ENCODE peak calls at places on chromosomes 13 and 19, in eight cellular contexts. F is tibial nerve, C is breast epithelium, T is neural progenitor cell, M is H9, J is GM20000, S is neural crest cell, K is choroid plexus epithelial cell. E is an unnamed sample.

GRCh38 chr19:18231775-18232174 is 5.5 kb upstream of the PDE4C start:
- DNase-seq in F (no peak), C (no peak), T (no peak), M (no peak), J (no peak), S (no peak), K (no peak), E (no peak)

GRCh38 chr19:4086336-4086953 is 19.7 kb upstream of the ZBTB7A start:
- DNase-seq in F (no peak), C (no peak), T (no peak), M (no peak), J (no peak), S (no peak), K (no peak), E (no peak)

GRCh38 chr13:31749929-31750328 is 10.6 kb downstream of the RXFP2 start:
- DNase-seq in F (no peak), C (no peak), T (no peak), M (no peak), J (no peak), S (no peak), K (peak), E (no peak)

GRCh38 chr13:111492341-111492945 is 172.0 kb downstream of the TEX29 start:
- DNase-seq in F (no peak), C (no peak), T (no peak), M (no peak), J (no peak), S (no peak), K (no peak), E (no peak)

GRCh38 chr13:42905542-42905941 is 86.5 kb downstream of the EPSTI1 start:
- DNase-seq in F (no peak), C (no peak), T (no peak), M (no peak), J (no peak), S (no peak), K (no peak), E (no peak)

GRCh38 chr13:93248627-93249047 is 22.0 kb downstream of the GPC6 start:
- DNase-seq in F (no peak), C (no peak), T (peak), M (peak), J (no peak), S (peak), K (peak), E (peak)

GRCh38 chr19:17405250-17406038 is at the start of gene BST2:
- DNase-seq in F (peak), C (peak), T (peak), M (peak), J (peak), S (no peak), K (peak), E (no peak)

GRCh38 chr19:2477732-2478191 is 1.8 kb downstream of the GADD45B start:
- DNase-seq in F (no peak), C (no peak), T (no peak), M (no peak), J (peak), S (no peak), K (peak), E (no peak)

GRCh38 chr19:20167020-20167644 is at the start of gene ZNF486:
- DNase-seq in F (peak), C (peak), T (peak), M (peak), J (peak), S (peak), K (peak), E (peak)

GRCh38 chr13:44140146-44140545 is 233.5 kb upstream of the SERP2 start:
- DNase-seq in F (no peak), C (no peak), T (peak), M (peak), J (no peak), S (no peak), K (no peak), E (no peak)

GRCh38 chr13:38685974-38686571 is 804 bp upstream of the FREM2 start:
- DNase-seq in F (no peak), C (no peak), T (peak), M (peak), J (no peak), S (no peak), K (peak), E (peak)

GRCh38 chr13:110245421-110245899 is 61.5 kb downstream of the COL4A1 start:
- DNase-seq in F (no peak), C (no peak), T (no peak), M (no peak), J (no peak), S (no peak), K (no peak), E (no peak)

GRCh38 chr13:73210218-73210883 is 151.5 kb downstream of the KLF5 start:
- DNase-seq in F (no peak), C (no peak), T (peak), M (no peak), J (no peak), S (no peak), K (no peak), E (no peak)

GRCh38 chr13:113906566-113906965 is 42.7 kb upstream of the GAS6 start:
- DNase-seq in F (no peak), C (peak), T (no peak), M (no peak), J (no peak), S (no peak), K (no peak), E (no peak)

GRCh38 chr13:21060063-21060826 is 1.1 kb downstream of the LATS2 start:
- DNase-seq in F (no peak), C (no peak), T (peak), M (no peak), J (peak), S (peak), K (peak), E (peak)

GRCh38 chr13:110915874-110916670 is 1.2 kb upstream of the ANKRD10 start:
- DNase-seq in F (no peak), C (no peak), T (no peak), M (no peak), J (no peak), S (no peak), K (peak), E (no peak)

GRCh38 chr19:11296264-11296663 is 304 bp downstream of the TSPAN16 start:
- DNase-seq in F (no peak), C (peak), T (no peak), M (no peak), J (no peak), S (no peak), K (no peak), E (no peak)

GRCh38 chr13:101150998-101151397 is 265.3 kb downstream of the NALCN start:
- DNase-seq in F (no peak), C (no peak), T (peak), M (no peak), J (no peak), S (no peak), K (peak), E (no peak)

GRCh38 chr13:94143624-94144350 is 335.7 kb downstream of the DCT start:
- DNase-seq in F (no peak), C (no peak), T (no peak), M (peak), J (no peak), S (no peak), K (no peak), E (no peak)

GRCh38 chr19:11848200-11848593 is 329 bp upstream of the ZNF439 start:
- DNase-seq in F (no peak), C (no peak), T (no peak), M (no peak), J (no peak), S (no peak), K (no peak), E (no peak)

GRCh38 chr19:31535691-31536460 is 186.6 kb upstream of the TSHZ3 start:
- DNase-seq in F (no peak), C (no peak), T (no peak), M (no peak), J (no peak), S (no peak), K (no peak), E (no peak)

GRCh38 chr13:27967203-27967735 is 1.8 kb downstream of the CDX2 start:
- DNase-seq in F (no peak), C (no peak), T (no peak), M (no peak), J (peak), S (no peak), K (no peak), E (no peak)

GRCh38 chr19:31548941-31549340 is 199.7 kb upstream of the TSHZ3 start:
- DNase-seq in F (no peak), C (no peak), T (peak), M (peak), J (no peak), S (no peak), K (peak), E (peak)

GRCh38 chr13:31394491-31394890 is 194.7 kb downstream of the B3GLCT start:
- DNase-seq in F (no peak), C (no peak), T (no peak), M (no peak), J (no peak), S (no peak), K (peak), E (no peak)

GRCh38 chr19:49746206-49746958 is 16.7 kb downstream of the TSKS start:
- DNase-seq in F (no peak), C (peak), T (peak), M (peak), J (peak), S (peak), K (peak), E (peak)

GRCh38 chr19:53915000-53915399 is 5.9 kb downstream of the CACNG7 start:
- DNase-seq in F (no peak), C (no peak), T (peak), M (peak), J (no peak), S (no peak), K (no peak), E (peak)

GRCh38 chr19:33673996-33674395 is 52.2 kb downstream of the CHST8 start:
- DNase-seq in F (no peak), C (no peak), T (no peak), M (no peak), J (no peak), S (no peak), K (no peak), E (no peak)

GRCh38 chr19:14030997-14031718 is 404 bp upstream of the IL27RA start:
- DNase-seq in F (no peak), C (no peak), T (no peak), M (no peak), J (peak), S (no peak), K (no peak), E (no peak)

GRCh38 chr13:21243843-21244184 is 67.4 kb downstream of the MRPL57 start:
- DNase-seq in F (no peak), C (no peak), T (no peak), M (no peak), J (no peak), S (no peak), K (no peak), E (no peak)

GRCh38 chr13:108428691-108429090 is 159.2 kb downstream of the TNFSF13B start:
- DNase-seq in F (no peak), C (no peak), T (no peak), M (no peak), J (no peak), S (no peak), K (no peak), E (no peak)

GRCh38 chr13:39815345-39816111 is 160.1 kb downstream of the COG6 start:
- DNase-seq in F (no peak), C (no peak), T (no peak), M (no peak), J (no peak), S (no peak), K (peak), E (no peak)
- TF ChIP-seq CTCF in F (no peak), C (no peak), T (no peak), M (no peak), J (no peak), S (no peak), K (peak), E (no peak)

DNA sequence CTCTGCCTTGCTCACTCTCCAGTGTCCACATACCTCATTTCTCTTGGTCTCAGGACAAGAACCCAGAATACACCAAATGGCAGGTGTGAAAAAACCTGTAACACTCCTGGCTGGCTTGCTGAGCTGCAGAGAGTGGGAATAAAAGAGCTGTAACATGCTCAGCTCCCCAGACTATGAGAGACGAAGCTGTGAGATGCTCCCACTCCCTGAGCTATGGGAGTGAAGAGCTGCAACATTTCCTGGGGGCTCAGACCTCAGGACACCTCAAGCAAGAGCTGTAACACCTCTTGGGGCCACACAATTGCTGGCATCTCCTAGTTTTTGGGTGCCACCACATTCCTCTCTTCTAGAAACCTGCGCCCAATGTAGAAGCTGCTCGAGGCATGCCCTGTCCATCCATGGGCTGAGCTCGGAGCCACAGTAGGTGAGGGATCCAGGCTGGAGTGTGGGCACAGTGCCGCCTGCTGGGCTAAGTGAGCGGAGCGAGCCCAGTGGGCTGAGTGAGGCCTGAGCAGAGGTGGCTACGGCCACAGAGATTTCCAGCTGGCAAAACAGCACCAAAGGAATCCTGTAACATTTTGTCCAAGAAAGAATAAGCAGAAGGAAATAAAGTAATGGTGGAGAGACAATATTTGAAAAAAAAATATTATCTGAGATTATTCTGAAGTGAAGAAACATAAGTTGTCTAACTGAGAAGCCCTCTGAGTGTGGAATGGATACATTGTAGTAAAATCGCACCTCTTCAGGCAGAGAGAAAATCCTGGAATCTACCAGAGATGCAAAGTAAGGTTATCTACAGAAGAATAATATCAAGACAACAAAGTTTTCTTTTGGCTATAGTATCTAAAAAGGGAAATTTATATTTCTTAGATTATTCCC is 186.2 kb upstream of the PCDH9 start:
- DNase-seq in F (no peak), C (no peak), T (peak), M (peak), J (no peak), S (peak), K (peak), E (peak)
- TF ChIP-seq CTCF in F (no peak), C (no peak), T (peak), M (peak), J (peak), S (peak), K (peak), E (peak)

DNA sequence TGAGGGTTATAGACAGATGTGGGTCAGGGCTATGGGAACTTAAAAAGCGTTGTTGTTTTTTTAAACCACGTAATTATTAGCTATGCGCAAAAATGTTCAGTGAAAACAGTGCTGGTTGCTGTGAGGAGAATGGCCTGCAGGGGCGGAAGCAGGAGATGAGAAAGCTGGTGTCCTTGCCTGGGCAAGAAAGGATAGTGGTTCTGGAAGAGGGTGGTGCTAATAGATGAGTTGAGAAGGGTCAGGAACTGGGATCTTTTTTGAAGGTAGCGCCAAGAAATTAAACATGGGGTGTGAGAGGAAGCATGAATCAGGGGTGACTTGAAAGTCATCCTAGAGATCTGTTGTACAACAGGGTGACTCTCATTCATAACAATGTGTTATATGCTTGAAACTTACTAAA is 4.8 kb upstream of the SMG9 start:
- DNase-seq in F (no peak), C (peak), T (no peak), M (no peak), J (no peak), S (no peak), K (peak), E (no peak)
- TF ChIP-seq CTCF in F (no peak), C (peak), T (peak), M (peak), J (no peak), S (peak), K (peak), E (no peak)

GRCh38 chr19:46748325-46749109 is 2.3 kb upstream of the STRN4 start:
- DNase-seq in F (peak), C (no peak), T (peak), M (peak), J (peak), S (peak), K (peak), E (peak)
- TF ChIP-seq CTCF in F (peak), C (peak), T (peak), M (peak), J (peak), S (peak), K (peak), E (peak)

DNA sequence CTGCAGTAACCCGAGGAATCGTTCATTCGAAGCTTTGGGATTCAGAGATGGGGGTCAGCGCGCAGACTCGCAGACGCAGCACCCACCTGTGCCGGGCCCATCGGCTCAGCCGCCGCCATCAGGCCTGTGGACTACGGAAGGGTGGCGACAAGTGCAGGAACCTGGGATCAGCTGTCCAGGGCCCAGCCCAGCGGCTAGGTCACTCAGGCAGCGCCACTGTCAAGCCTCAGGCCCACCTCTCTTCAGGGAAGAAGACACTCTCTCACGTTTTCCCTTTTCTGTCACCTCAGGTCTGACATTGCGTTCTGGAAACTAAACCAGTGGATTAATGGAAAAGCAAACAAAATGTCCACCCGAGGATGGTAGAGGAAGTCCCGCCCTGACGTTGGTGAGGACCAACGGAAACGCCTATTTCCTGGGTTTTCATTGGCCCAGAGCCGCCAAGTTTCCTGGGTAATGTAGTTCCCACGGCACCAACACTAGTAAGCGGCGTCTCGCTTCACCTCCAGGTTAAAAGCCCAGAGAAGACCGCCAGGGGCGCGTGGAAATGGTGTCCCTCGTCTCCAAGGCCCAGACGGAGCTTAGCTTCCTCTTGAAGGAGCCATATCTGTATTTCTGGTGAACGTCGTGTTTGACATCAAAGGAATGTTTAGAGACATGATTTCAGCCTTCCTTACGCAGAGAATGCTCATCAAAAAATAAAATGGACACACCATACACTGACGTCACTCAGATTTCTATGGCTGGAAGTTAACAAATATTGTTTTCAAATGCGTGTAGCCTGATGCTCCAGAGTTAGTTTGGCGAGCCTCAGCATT is at the start of gene ZNF772:
- DNase-seq in F (peak), C (peak), T (peak), M (peak), J (peak), S (peak), K (peak), E (peak)
- TF ChIP-seq CTCF in F (peak), C (no peak), T (peak), M (peak), J (peak), S (peak), K (peak), E (peak)

GRCh38 chr13:98039261-98039660 is 85.8 kb downstream of the IPO5 start:
- DNase-seq in F (no peak), C (no peak), T (no peak), M (no peak), J (no peak), S (no peak), K (no peak), E (no peak)

GRCh38 chr13:98032168-98032567 is 78.7 kb downstream of the IPO5 start:
- DNase-seq in F (no peak), C (no peak), T (peak), M (no peak), J (no peak), S (no peak), K (no peak), E (no peak)

GRCh38 chr13:98035373-98035772 is 81.9 kb downstream of the IPO5 start:
- DNase-seq in F (no peak), C (no peak), T (no peak), M (no peak), J (no peak), S (no peak), K (no peak), E (no peak)

GRCh38 chr13:98033277-98034247 is 80.1 kb downstream of the IPO5 start:
- DNase-seq in F (no peak), C (no peak), T (peak), M (no peak), J (no peak), S (peak), K (peak), E (peak)
- TF ChIP-seq CTCF in F (no peak), C (no peak), T (peak), M (peak), J (no peak), S (peak), K (peak), E (peak)

DNA sequence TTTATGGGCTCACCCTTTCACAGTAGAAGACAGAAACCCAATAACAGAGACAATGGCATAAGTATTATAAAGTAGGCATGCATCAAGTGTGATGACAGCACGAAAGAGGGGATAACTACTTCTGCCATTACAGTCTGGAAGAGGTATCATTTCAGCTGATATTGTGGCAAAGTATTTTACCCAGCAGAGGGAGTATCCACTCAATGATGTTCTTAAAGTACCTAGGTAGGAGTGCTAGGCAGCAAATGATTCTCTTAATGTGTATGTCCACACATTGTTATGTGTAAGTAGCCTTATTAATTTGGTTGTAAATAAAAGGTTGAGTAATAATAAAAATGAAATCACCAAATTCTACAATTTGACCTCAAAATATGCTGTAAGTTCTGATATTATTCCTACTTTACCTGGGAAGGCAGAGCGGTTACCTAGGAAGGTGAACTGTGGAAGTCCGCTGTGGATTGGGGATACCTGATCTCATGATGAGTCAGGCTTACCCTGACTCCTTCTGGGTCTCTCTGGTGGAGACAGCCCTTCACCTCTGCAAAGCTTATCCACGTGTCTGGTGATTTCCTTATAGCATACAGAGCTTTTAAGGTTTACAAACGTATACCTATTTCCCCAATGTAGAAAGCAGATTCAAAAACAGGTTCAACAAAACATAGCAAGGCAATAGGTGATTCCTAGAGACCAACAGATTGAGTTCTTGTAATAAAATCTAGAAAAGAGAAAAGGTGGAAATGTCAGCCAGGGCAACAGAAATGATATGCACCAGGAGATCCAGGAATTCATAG is 4.0 kb upstream of the UBAC2 start:
- DNase-seq in F (no peak), C (no peak), T (no peak), M (no peak), J (no peak), S (no peak), K (peak), E (no peak)
- TF ChIP-seq CTCF in F (no peak), C (no peak), T (no peak), M (peak), J (no peak), S (peak), K (peak), E (no peak)